ENCODE peak calls at places on chromosome 11, in four cellular contexts. S is activated T-cell treated with anti-CD3 and anti-CD28 coated beads for 1 hour, G is GM10248, R is heart left ventricle. P is an unnamed sample.

GRCh38 chr11:26741036-26741435 is 19.2 kb upstream of the SLC5A12 start:
- DNase-seq in S (no peak), G (no peak), R (no peak), P (peak; percentile 56)

GRCh38 chr11:61972796-61973602 is 5.6 kb upstream of the FTH1 start:
- DNase-seq in S (no peak), G (no peak), R (no peak), P (no peak)

GRCh38 chr11:113577356-113578163 is 102.4 kb upstream of the DRD2 start:
- DNase-seq in S (no peak), G (no peak), R (no peak), P (no peak)

GRCh38 chr11:130042093-130042591 is 27.6 kb upstream of the APLP2 start:
- DNase-seq in S (no peak), G (no peak), R (no peak), P (no peak)

GRCh38 chr11:111548542-111548941 is 8.0 kb downstream of the LAYN start:
- DNase-seq in S (no peak), G (no peak), R (no peak), P (no peak)

GRCh38 chr11:92199991-92200390 is 24.6 kb upstream of the FAT3 start:
- DNase-seq in S (no peak), G (no peak), R (no peak), P (no peak)

GRCh38 chr11:12066056-12066798 is 44.2 kb upstream of the MICAL2 start:
- DNase-seq in S (no peak), G (no peak), R (no peak), P (no peak)

GRCh38 chr11:67996622-67997459 is 7.1 kb downstream of the UNC93B1 start:
- DNase-seq in S (no peak), G (no peak), R (peak; percentile 41), P (peak; percentile 86)

GRCh38 chr11:82858556-82859091 is 41.6 kb downstream of the PRCP start:
- DNase-seq in S (no peak), G (no peak), R (no peak), P (no peak)

GRCh38 chr11:61967177-61967923 is at the start of gene FTH1:
- DNase-seq in S (peak; percentile 86), G (peak; percentile 94), R (peak; percentile 94), P (peak; percentile 97)

GRCh38 chr11:75663808-75664207 is 5.0 kb downstream of the MAP6 start:
- DNase-seq in S (no peak), G (no peak), R (no peak), P (peak; percentile 43)

GRCh38 chr11:123567466-123567865 is 87.0 kb downstream of the SCN3B start:
- DNase-seq in S (no peak), G (no peak), R (no peak), P (no peak)

GRCh38 chr11:104609766-104610165 is 288.5 kb downstream of the CASP12 start:
- DNase-seq in S (no peak), G (no peak), R (no peak), P (no peak)

GRCh38 chr11:33531743-33532181 is 168.9 kb downstream of the C11orf91 start:
- DNase-seq in S (no peak), G (no peak), R (peak; percentile 19), P (no peak)

GRCh38 chr11:76419896-76420295 is 24.9 kb upstream of the EMSY start:
- DNase-seq in S (no peak), G (peak; percentile 34), R (no peak), P (peak; percentile 34)

GRCh38 chr11:74641289-74641688 is 48.9 kb downstream of the POLD3 start:
- DNase-seq in S (no peak), G (no peak), R (no peak), P (peak; percentile 37)

GRCh38 chr11:124070906-124071621 is 29.9 kb upstream of the OR10G7 start:
- DNase-seq in S (peak; percentile 63), G (peak; percentile 67), R (peak; percentile 32), P (peak; percentile 68)

GRCh38 chr11:3920148-3920852 is 64.8 kb downstream of the STIM1 start:
- DNase-seq in S (peak; percentile 52), G (no peak), R (no peak), P (no peak)

GRCh38 chr11:8658210-8658968 is 24.1 kb downstream of the TRIM66 start:
- DNase-seq in S (no peak), G (no peak), R (no peak), P (peak; percentile 38)

GRCh38 chr11:68106165-68106940 is 14.8 kb downstream of the CHKA start:
- DNase-seq in S (no peak), G (no peak), R (no peak), P (no peak)

GRCh38 chr11:105718641-105719040 is 108.8 kb downstream of the GRIA4 start:
- DNase-seq in S (no peak), G (no peak), R (no peak), P (peak; percentile 38)

GRCh38 chr11:17343907-17344306 is 7.7 kb upstream of the NCR3LG1 start:
- DNase-seq in S (no peak), G (no peak), R (no peak), P (no peak)

GRCh38 chr11:27239305-27239942 is 123.6 kb downstream of the CCDC34 start:
- DNase-seq in S (no peak), G (no peak), R (peak; percentile 32), P (no peak)

GRCh38 chr11:129331217-129331616 is 44.4 kb upstream of the BARX2 start:
- DNase-seq in S (no peak), G (no peak), R (no peak), P (no peak)

GRCh38 chr11:42552786-42553185 is 759.0 kb upstream of the API5 start:
- DNase-seq in S (no peak), G (no peak), R (no peak), P (no peak)

GRCh38 chr11:120792306-120792705 is 231.6 kb upstream of the TBCEL start:
- DNase-seq in S (no peak), G (no peak), R (no peak), P (no peak)

GRCh38 chr11:103940542-103940941 is 95.9 kb upstream of the DDI1 start:
- DNase-seq in S (no peak), G (no peak), R (no peak), P (no peak)

GRCh38 chr11:113623114-113623513 is 83.0 kb downstream of the TMPRSS5 start:
- DNase-seq in S (no peak), G (no peak), R (no peak), P (no peak)

GRCh38 chr11:20013346-20014066 is 146.8 kb downstream of the DBX1 start:
- DNase-seq in S (no peak), G (no peak), R (no peak), P (no peak)

GRCh38 chr11:66857234-66857926 is 516 bp downstream of the LRFN4 start:
- DNase-seq in S (no peak), G (no peak), R (no peak), P (peak; percentile 44)

GRCh38 chr11:33052241-33052640 is 12.9 kb downstream of the TCP11L1 start:
- DNase-seq in S (no peak), G (no peak), R (no peak), P (no peak)

GRCh38 chr11:129625930-129626329 is 189.7 kb upstream of the TMEM45B start:
- DNase-seq in S (no peak), G (no peak), R (no peak), P (no peak)

GRCh38 chr11:23961503-23962338 is 535.1 kb upstream of the LUZP2 start:
- DNase-seq in S (no peak), G (no peak), R (no peak), P (no peak)

GRCh38 chr11:18093946-18094345 is 11.9 kb downstream of the SAAL1 start:
- DNase-seq in S (no peak), G (no peak), R (no peak), P (no peak)